ENCODE peak calls at places on chromosomes 13 and 19, in ten cellular contexts. Z is hepatic stellate cell; T is NCI-H1436; V is T-helper 17 cell; Y is NCI-H748 treated with DMSO at 0.1 percent for 48 hours; R is GDM1; K is HuH-7.5; O is stimulated activated CD8-positive, alpha-beta memory T cell treated with anti-CD3 and anti-CD28 coated beads, Interleukin-15, amount 100 ng/mL, for 1 hour; G is tibial nerve; N is IMR-90. M is an unnamed sample.

GRCh38 chr13:96984061-96984508 is 10.2 kb downstream of the OXGR1 start:
- DNase-seq in R (no peak), N (no peak), Y (no peak), O (no peak), V (no peak), Z (no peak), T (peak), K (no peak), G (peak), M (no peak)

GRCh38 chr19:8259142-8259921 is 48.8 kb downstream of the CD320 start:
- DNase-seq in R (no peak), N (no peak), G (no peak), V (no peak), O (no peak), Z (no peak), Y (no peak), K (no peak), T (no peak), M (no peak)

GRCh38 chr13:111925146-111925875 is 141.6 kb upstream of the SOX1 start:
- DNase-seq in N (no peak), V (no peak), Y (no peak), R (no peak), K (no peak), T (no peak), O (no peak), Z (no peak), G (no peak), M (no peak)

GRCh38 chr13:86655561-86655960 is 856.3 kb upstream of the SLITRK6 start:
- DNase-seq in Z (no peak), V (no peak), T (no peak), O (no peak), N (no peak), R (no peak), K (no peak), G (no peak), Y (no peak), M (no peak)

GRCh38 chr13:91238036-91238435 is 109.5 kb upstream of the MIR17HG start:
- DNase-seq in K (no peak), R (no peak), G (no peak), Z (no peak), V (no peak), T (no peak), Y (no peak), O (no peak), N (no peak), M (no peak)

GRCh38 chr19:8161135-8161646 is 11.8 kb upstream of the FBN3 start:
- DNase-seq in K (peak), Y (no peak), O (no peak), G (no peak), R (peak), V (no peak), T (peak), Z (no peak), N (no peak), M (no peak)

GRCh38 chr13:112532837-112533745 is 54.9 kb downstream of the TUBGCP3 start:
- DNase-seq in T (no peak), K (no peak), Z (no peak), Y (no peak), O (no peak), V (no peak), G (no peak), R (no peak), N (no peak), M (peak)

GRCh38 chr19:33055718-33056117 is 9.0 kb downstream of the RHPN2 start:
- DNase-seq in Z (no peak), T (no peak), R (no peak), N (peak), V (no peak), Y (no peak), O (no peak), K (no peak), G (no peak), M (no peak)

GRCh38 chr13:77492982-77493381 is 42.5 kb upstream of the SCEL start:
- DNase-seq in O (no peak), T (peak), Z (no peak), K (no peak), Y (peak), G (no peak), R (no peak), V (no peak), N (no peak), M (no peak)

GRCh38 chr13:82436099-82436585 is 1446.1 kb downstream of the SLITRK1 start:
- DNase-seq in Z (no peak), R (no peak), Y (no peak), G (no peak), V (no peak), N (no peak), T (no peak), O (no peak), K (no peak), M (no peak)

GRCh38 chr13:39567569-39567968 is 35.4 kb downstream of the LHFPL6 start:
- DNase-seq in G (no peak), R (no peak), Z (no peak), T (no peak), Y (no peak), O (no peak), N (no peak), K (no peak), V (no peak), M (peak)

GRCh38 chr19:50030937-50031336 is 5.1 kb downstream of the ZNF473 start:
- DNase-seq in V (no peak), O (no peak), T (no peak), K (no peak), Y (no peak), N (no peak), Z (no peak), G (no peak), R (no peak), M (no peak)

GRCh38 chr19:46932346-46932745 is 71.5 kb downstream of the ARHGAP35 start:
- DNase-seq in K (no peak), N (peak), O (no peak), V (no peak), Y (no peak), T (no peak), Z (peak), R (no peak), G (no peak), M (no peak)

GRCh38 chr13:75417647-75418046 is 64.3 kb downstream of the TBC1D4 start:
- DNase-seq in O (no peak), V (no peak), Y (no peak), T (no peak), N (no peak), Z (no peak), K (no peak), R (no peak), G (no peak), M (no peak)

GRCh38 chr13:27921421-27921960 is 1.7 kb downstream of the PDX1 start:
- DNase-seq in T (no peak), Y (peak), V (no peak), Z (no peak), R (no peak), K (peak), N (no peak), G (no peak), O (no peak), M (no peak)

GRCh38 chr19:18373892-18374629 is 11.9 kb upstream of the GDF15 start:
- DNase-seq in Y (no peak), T (peak), N (peak), V (no peak), Z (peak), R (peak), G (peak), K (peak), O (peak), M (peak)

GRCh38 chr19:23992348-23992747 is 77.7 kb downstream of the ZNF726 start:
- DNase-seq in Y (no peak), T (no peak), V (no peak), K (no peak), R (no peak), O (no peak), N (no peak), G (no peak), Z (no peak), M (no peak)

GRCh38 chr19:19064098-19064722 is 416 bp downstream of the SLC25A42 start:
- DNase-seq in K (peak), T (no peak), G (no peak), Y (no peak), O (no peak), V (no peak), R (no peak), Z (no peak), N (no peak), M (no peak)

GRCh38 chr13:113591750-113592149 is 7.2 kb downstream of the TFDP1 start:
- DNase-seq in Y (no peak), K (no peak), G (no peak), R (no peak), T (no peak), O (no peak), Z (no peak), V (no peak), N (no peak), M (no peak)

GRCh38 chr13:38002596-38002995 is 133.0 kb upstream of the TRPC4 start:
- DNase-seq in N (no peak), Z (no peak), Y (peak), V (no peak), O (no peak), R (no peak), K (peak), T (peak), G (no peak), M (no peak)

GRCh38 chr13:48647625-48648024 is 6.1 kb upstream of the CYSLTR2 start:
- DNase-seq in V (no peak), Y (no peak), R (no peak), O (no peak), N (no peak), Z (no peak), K (no peak), G (no peak), T (no peak), M (no peak)

GRCh38 chr13:27338816-27339215 is 68.2 kb downstream of the RASL11A start:
- DNase-seq in R (no peak), N (no peak), V (no peak), Z (no peak), Y (no peak), O (no peak), K (no peak), G (no peak), T (no peak), M (no peak)

GRCh38 chr19:52778811-52779210 is 7.8 kb downstream of the ZNF600 start:
- DNase-seq in V (no peak), Z (no peak), G (no peak), N (peak), T (no peak), Y (no peak), R (no peak), O (no peak), K (no peak), M (no peak)

M was measured in myocyte.